ENCODE peak calls at places on chromosome 2, in four cellular contexts. One of them, this sample, is unnamed.

GRCh38 chr2:236790991-236791390 is 221.4 kb downstream of the ACKR3 start:
- DNase-seq in fibroblast of pulmonary artery: no peak
- DNase-seq in OCI-LY7: no peak
- DNase-seq in neural progenitor cell: no peak
- DNase-seq in this sample: peak; percentile 85

GRCh38 chr2:218785103-218785502 is 3.2 kb downstream of the CYP27A1 start:
- DNase-seq in fibroblast of pulmonary artery: no peak
- DNase-seq in OCI-LY7: no peak
- DNase-seq in neural progenitor cell: no peak
- DNase-seq in this sample: no peak

GRCh38 chr2:172672114-172672513 is 63.5 kb upstream of the RAPGEF4 start:
- DNase-seq in neural progenitor cell: no peak
- DNase-seq in fibroblast of pulmonary artery: no peak
- DNase-seq in OCI-LY7: no peak
- DNase-seq in this sample: no peak

GRCh38 chr2:230738391-230738811 is 25.8 kb downstream of the CAB39 start:
- DNase-seq in OCI-LY7: no peak
- DNase-seq in neural progenitor cell: no peak
- DNase-seq in fibroblast of pulmonary artery: peak; percentile 48
- DNase-seq in this sample: peak; percentile 43

GRCh38 chr2:126244937-126245336 is 411.0 kb upstream of the GYPC start:
- DNase-seq in neural progenitor cell: peak; percentile 80
- DNase-seq in OCI-LY7: peak; percentile 41
- DNase-seq in fibroblast of pulmonary artery: peak; percentile 39
- DNase-seq in this sample: no peak

GRCh38 chr2:897091-897490 is 53.6 kb upstream of the SNTG2 start:
- DNase-seq in neural progenitor cell: no peak
- DNase-seq in OCI-LY7: no peak
- DNase-seq in fibroblast of pulmonary artery: no peak
- DNase-seq in this sample: no peak

GRCh38 chr2:159476329-159476728 is 140.0 kb downstream of the BAZ2B start:
- DNase-seq in fibroblast of pulmonary artery: no peak
- DNase-seq in neural progenitor cell: no peak
- DNase-seq in OCI-LY7: no peak
- DNase-seq in this sample: peak; percentile 9

GRCh38 chr2:219596954-219597551 is 604 bp upstream of the STK11IP start:
- DNase-seq in neural progenitor cell: no peak
- DNase-seq in fibroblast of pulmonary artery: peak; percentile 30
- DNase-seq in OCI-LY7: no peak
- DNase-seq in this sample: no peak

GRCh38 chr2:157473585-157473984 is 29.7 kb upstream of the CYTIP start:
- DNase-seq in OCI-LY7: no peak
- DNase-seq in neural progenitor cell: no peak
- DNase-seq in fibroblast of pulmonary artery: no peak
- DNase-seq in this sample: no peak

GRCh38 chr2:95077521-95077807 is 44.1 kb downstream of the MRPS5 start:
- DNase-seq in neural progenitor cell: peak; percentile 15
- DNase-seq in fibroblast of pulmonary artery: no peak
- DNase-seq in OCI-LY7: peak; percentile 9
- DNase-seq in this sample: no peak

GRCh38 chr2:241656190-241656741 is 18.8 kb downstream of the ATG4B start:
- DNase-seq in OCI-LY7: no peak
- DNase-seq in neural progenitor cell: no peak
- DNase-seq in fibroblast of pulmonary artery: no peak
- DNase-seq in this sample: no peak

GRCh38 chr2:160736629-160737028 is 243.0 kb upstream of the RBMS1 start:
- DNase-seq in fibroblast of pulmonary artery: peak; percentile 52
- DNase-seq in neural progenitor cell: no peak
- DNase-seq in OCI-LY7: no peak
- DNase-seq in this sample: peak; percentile 66

GRCh38 chr2:58427572-58428285 is 186.6 kb upstream of the FANCL start:
- DNase-seq in neural progenitor cell: peak; percentile 64
- DNase-seq in fibroblast of pulmonary artery: peak; percentile 27
- DNase-seq in OCI-LY7: no peak
- DNase-seq in this sample: peak; percentile 16

GRCh38 chr2:85954918-85955420 is 66.2 kb upstream of the ST3GAL5 start:
- DNase-seq in OCI-LY7: no peak
- DNase-seq in fibroblast of pulmonary artery: no peak
- DNase-seq in neural progenitor cell: no peak
- DNase-seq in this sample: no peak

GRCh38 chr2:19312949-19313348 is 45.5 kb downstream of the OSR1 start:
- DNase-seq in OCI-LY7: peak; percentile 15
- DNase-seq in fibroblast of pulmonary artery: peak; percentile 56
- DNase-seq in neural progenitor cell: peak; percentile 33
- DNase-seq in this sample: peak; percentile 49
- TF ChIP-seq CTCF in OCI-LY7: peak; percentile 40
- TF ChIP-seq CTCF in fibroblast of pulmonary artery: peak; percentile 55
- TF ChIP-seq CTCF in neural progenitor cell: peak; percentile 42
- TF ChIP-seq CTCF in this sample: peak; percentile 55

DNA sequence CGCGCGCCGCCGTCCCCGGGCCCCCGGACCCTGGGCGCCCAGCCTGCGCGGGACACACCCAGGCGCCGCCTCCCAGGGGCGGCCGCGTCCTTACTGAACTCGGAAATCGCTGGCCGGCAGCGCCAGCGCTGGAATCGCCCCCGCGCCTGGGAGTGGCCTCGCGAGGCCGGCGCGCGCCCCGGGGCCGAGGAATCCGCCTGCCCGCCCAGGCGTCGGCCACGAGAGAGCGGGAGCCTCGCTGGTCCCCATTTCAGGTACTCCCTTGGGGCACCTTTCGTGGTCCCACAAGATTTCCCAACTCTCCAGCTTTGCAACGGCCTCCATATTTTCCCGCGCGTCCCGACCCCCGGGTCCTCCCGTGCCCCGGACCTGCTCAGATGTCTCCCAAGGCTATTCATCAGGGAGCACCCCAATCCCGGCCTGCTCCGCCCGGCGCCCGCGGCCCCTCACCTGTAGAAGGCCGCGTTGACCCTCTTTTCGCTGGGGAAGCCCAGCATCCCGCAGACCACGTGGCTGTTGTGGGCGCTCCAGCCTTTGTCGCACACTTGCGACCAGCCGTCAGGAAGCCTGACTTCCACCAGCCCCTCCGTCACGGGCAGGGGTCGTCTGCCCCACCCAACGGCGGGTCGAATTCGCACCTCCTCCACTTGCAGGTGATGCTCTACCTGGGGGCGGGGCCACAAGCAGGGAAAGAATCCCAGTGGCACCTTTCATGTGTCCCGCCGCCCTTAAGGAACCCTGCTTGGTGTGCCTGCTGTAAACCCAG is 4.6 kb downstream of the LOXL3 start:
- DNase-seq in OCI-LY7: no peak
- DNase-seq in neural progenitor cell: peak; percentile 85
- DNase-seq in fibroblast of pulmonary artery: no peak
- DNase-seq in this sample: peak; percentile 40
- H3K4me3 ChIP-seq in OCI-LY7: no peak overlapping the region
- H3K4me3 ChIP-seq in neural progenitor cell: peak overlapping the region; percentile 51
- H3K4me3 ChIP-seq in fibroblast of pulmonary artery: peak overlapping the region; percentile 58
- H3K4me3 ChIP-seq in this sample: peak overlapping the region; percentile 58

GRCh38 chr2:10232096-10232815 is 70.4 kb upstream of the HPCAL1 start:
- DNase-seq in OCI-LY7: no peak
- DNase-seq in neural progenitor cell: no peak
- DNase-seq in fibroblast of pulmonary artery: no peak
- DNase-seq in this sample: no peak

GRCh38 chr2:10233131-10234012 is 69.3 kb upstream of the HPCAL1 start:
- DNase-seq in fibroblast of pulmonary artery: no peak
- DNase-seq in neural progenitor cell: no peak
- DNase-seq in OCI-LY7: no peak
- DNase-seq in this sample: no peak

GRCh38 chr2:10235099-10235908 is 67.4 kb upstream of the HPCAL1 start:
- DNase-seq in OCI-LY7: no peak
- DNase-seq in fibroblast of pulmonary artery: no peak
- DNase-seq in neural progenitor cell: no peak
- DNase-seq in this sample: peak; percentile 4

GRCh38 chr2:10234409-10235094 is 68.2 kb upstream of the HPCAL1 start:
- DNase-seq in OCI-LY7: no peak
- DNase-seq in fibroblast of pulmonary artery: no peak
- DNase-seq in neural progenitor cell: no peak
- DNase-seq in this sample: no peak

DNA sequence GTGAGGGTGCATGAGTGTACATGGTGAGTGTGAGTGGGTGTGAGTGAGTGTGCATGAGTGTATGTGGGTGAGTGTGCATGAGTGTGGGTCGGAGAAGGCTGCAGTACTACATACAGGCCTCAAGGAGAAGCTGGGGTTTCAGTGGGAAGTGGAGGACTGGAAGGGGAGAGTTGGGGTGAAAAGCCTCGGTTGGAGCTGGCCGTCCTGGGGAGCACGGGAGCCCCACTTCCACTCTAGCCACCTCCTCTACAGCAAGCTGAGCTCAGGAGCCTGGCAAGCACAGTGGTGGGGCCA is 68.7 kb upstream of the HPCAL1 start:
- DNase-seq in neural progenitor cell: no peak
- DNase-seq in fibroblast of pulmonary artery: no peak
- DNase-seq in OCI-LY7: no peak
- DNase-seq in this sample: no peak
- TF ChIP-seq CTCF in neural progenitor cell: no peak
- TF ChIP-seq CTCF in fibroblast of pulmonary artery: no peak
- TF ChIP-seq CTCF in OCI-LY7: no peak
- TF ChIP-seq CTCF in this sample: no peak

DNA sequence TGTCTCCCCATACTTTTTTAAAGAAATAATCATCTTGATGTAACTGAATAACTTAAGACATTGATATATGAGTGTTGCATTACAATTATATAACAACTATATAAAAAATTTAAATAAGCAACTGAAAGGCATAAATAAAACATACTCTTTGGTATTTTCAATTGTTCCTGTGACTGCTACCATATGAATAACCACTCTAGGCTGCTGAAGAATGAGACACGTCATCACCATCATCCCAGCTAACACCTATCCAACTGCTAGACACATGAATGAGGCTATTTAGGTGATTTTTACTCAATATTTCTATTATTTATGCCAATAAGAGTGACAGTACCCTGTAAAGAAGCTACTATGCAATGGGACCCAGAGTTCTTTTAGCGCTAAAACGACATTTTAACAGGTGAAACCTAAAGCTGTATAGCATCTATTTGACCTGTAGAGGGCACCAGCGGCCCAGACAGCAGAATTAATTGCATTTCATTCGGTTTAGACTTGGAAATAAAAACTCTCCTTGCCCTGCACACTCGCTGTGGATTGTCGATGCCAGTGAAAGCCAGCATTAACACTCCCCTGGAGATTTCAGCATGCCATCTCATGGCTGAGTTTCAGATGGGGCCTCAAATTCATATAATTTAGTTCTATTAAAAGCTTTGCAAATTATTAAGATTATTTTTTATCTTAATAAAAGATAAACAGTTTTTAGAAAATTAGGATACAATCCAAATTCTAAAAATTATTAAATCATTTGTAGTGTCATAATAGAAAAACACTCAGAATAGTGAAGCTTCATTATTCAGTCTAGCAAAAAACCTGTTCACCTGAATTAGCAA is 89.4 kb upstream of the MAP2 start:
- DNase-seq in neural progenitor cell: peak; percentile 78
- DNase-seq in OCI-LY7: peak; percentile 45
- DNase-seq in fibroblast of pulmonary artery: peak; percentile 75
- DNase-seq in this sample: peak; percentile 49
- H3K4me3 ChIP-seq in neural progenitor cell: no peak overlapping the region
- H3K4me3 ChIP-seq in OCI-LY7: no peak overlapping the region
- H3K4me3 ChIP-seq in fibroblast of pulmonary artery: no peak overlapping the region
- H3K4me3 ChIP-seq in this sample: no peak overlapping the region

GRCh38 chr2:227205701-227206100 is 41.3 kb downstream of the COL4A3 start:
- DNase-seq in fibroblast of pulmonary artery: no peak
- DNase-seq in OCI-LY7: no peak
- DNase-seq in neural progenitor cell: peak; percentile 24
- DNase-seq in this sample: no peak

GRCh38 chr2:227207573-227207972 is 43.1 kb downstream of the COL4A3 start:
- DNase-seq in OCI-LY7: no peak
- DNase-seq in fibroblast of pulmonary artery: no peak
- DNase-seq in neural progenitor cell: no peak
- DNase-seq in this sample: no peak

GRCh38 chr2:227201806-227202205 is 37.4 kb downstream of the COL4A3 start:
- DNase-seq in fibroblast of pulmonary artery: no peak
- DNase-seq in neural progenitor cell: no peak
- DNase-seq in OCI-LY7: no peak
- DNase-seq in this sample: no peak

GRCh38 chr2:227206406-227206805 is 42.0 kb downstream of the COL4A3 start:
- DNase-seq in fibroblast of pulmonary artery: no peak
- DNase-seq in OCI-LY7: no peak
- DNase-seq in neural progenitor cell: no peak
- DNase-seq in this sample: no peak

DNA sequence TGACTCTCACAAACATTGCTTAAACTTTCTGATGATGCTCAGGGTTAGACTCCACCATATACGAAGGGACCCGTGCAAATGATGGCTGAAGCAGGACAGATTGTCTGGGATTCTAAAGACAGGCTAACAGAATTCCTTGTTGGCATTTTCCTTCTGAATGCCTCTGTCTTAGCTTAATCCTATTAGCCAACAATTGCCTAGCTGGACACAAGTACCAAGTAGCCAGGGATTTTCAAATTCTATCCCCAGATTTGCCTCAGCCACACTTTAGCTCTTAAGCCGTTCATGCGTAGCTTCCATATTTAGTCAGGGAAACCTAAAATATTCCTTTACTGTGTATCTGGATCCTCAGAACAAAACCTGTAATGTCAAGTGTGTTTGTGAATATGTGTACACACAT is 40.0 kb downstream of the COL4A3 start:
- DNase-seq in fibroblast of pulmonary artery: no peak
- DNase-seq in neural progenitor cell: peak; percentile 88
- DNase-seq in OCI-LY7: no peak
- DNase-seq in this sample: no peak
- TF ChIP-seq CTCF in fibroblast of pulmonary artery: no peak
- TF ChIP-seq CTCF in neural progenitor cell: no peak
- TF ChIP-seq CTCF in OCI-LY7: no peak
- TF ChIP-seq CTCF in this sample: no peak